ENCODE peak calls at places on chromosome 12, in nine cellular contexts. One of them, this sample, is unnamed.

GRCh38 chr12:122992386-122992785 is 11.9 kb downstream of the ARL6IP4 start:
- DNase-seq in left lung: no peak
- DNase-seq in dorsolateral prefrontal cortex: no peak
- DNase-seq in tibial artery: no peak
- DNase-seq in lung: no peak
- DNase-seq in psoas muscle: peak
- DNase-seq in body of pancreas: no peak
- DNase-seq in neural progenitor cell: peak
- DNase-seq in AG04450: no peak
- DNase-seq in this sample: no peak

GRCh38 chr12:96034631-96035282 is 630 bp downstream of the LTA4H start:
- DNase-seq in left lung: no peak
- DNase-seq in dorsolateral prefrontal cortex: peak
- DNase-seq in tibial artery: peak
- DNase-seq in lung: peak
- DNase-seq in psoas muscle: no peak
- DNase-seq in body of pancreas: no peak
- DNase-seq in neural progenitor cell: peak
- DNase-seq in AG04450: no peak
- DNase-seq in this sample: peak

GRCh38 chr12:18492372-18493025 is 231.2 kb downstream of the PIK3C2G start:
- DNase-seq in left lung: no peak
- DNase-seq in dorsolateral prefrontal cortex: no peak
- DNase-seq in tibial artery: no peak
- DNase-seq in lung: no peak
- DNase-seq in psoas muscle: no peak
- DNase-seq in body of pancreas: no peak
- DNase-seq in neural progenitor cell: no peak
- DNase-seq in AG04450: peak
- DNase-seq in this sample: no peak

GRCh38 chr12:40253936-40254335 is 29.1 kb downstream of the LRRK2 start:
- DNase-seq in left lung: no peak
- DNase-seq in dorsolateral prefrontal cortex: no peak
- DNase-seq in tibial artery: no peak
- DNase-seq in lung: no peak
- DNase-seq in psoas muscle: no peak
- DNase-seq in body of pancreas: no peak
- DNase-seq in neural progenitor cell: no peak
- DNase-seq in AG04450: no peak
- DNase-seq in this sample: no peak

GRCh38 chr12:75889214-75889613 is 142.4 kb downstream of the PHLDA1 start:
- DNase-seq in left lung: no peak
- DNase-seq in dorsolateral prefrontal cortex: peak
- DNase-seq in tibial artery: no peak
- DNase-seq in lung: no peak
- DNase-seq in psoas muscle: no peak
- DNase-seq in body of pancreas: no peak
- DNase-seq in neural progenitor cell: peak
- DNase-seq in AG04450: no peak
- DNase-seq in this sample: no peak

GRCh38 chr12:99954724-99955123 is 30.0 kb downstream of the ANKS1B start:
- DNase-seq in left lung: no peak
- DNase-seq in dorsolateral prefrontal cortex: no peak
- DNase-seq in tibial artery: no peak
- DNase-seq in lung: no peak
- DNase-seq in psoas muscle: no peak
- DNase-seq in body of pancreas: no peak
- DNase-seq in neural progenitor cell: peak
- DNase-seq in AG04450: no peak
- DNase-seq in this sample: no peak

GRCh38 chr12:85065816-85066482 is 29.8 kb downstream of the LRRIQ1 start:
- DNase-seq in left lung: no peak
- DNase-seq in dorsolateral prefrontal cortex: no peak
- DNase-seq in tibial artery: no peak
- DNase-seq in lung: no peak
- DNase-seq in psoas muscle: no peak
- DNase-seq in body of pancreas: no peak
- DNase-seq in neural progenitor cell: no peak
- DNase-seq in AG04450: no peak
- DNase-seq in this sample: no peak

GRCh38 chr12:5305425-5305824 is 126.5 kb upstream of the NTF3 start:
- DNase-seq in left lung: no peak
- DNase-seq in dorsolateral prefrontal cortex: no peak
- DNase-seq in tibial artery: no peak
- DNase-seq in lung: no peak
- DNase-seq in psoas muscle: no peak
- DNase-seq in body of pancreas: no peak
- DNase-seq in neural progenitor cell: no peak
- DNase-seq in AG04450: no peak
- DNase-seq in this sample: no peak

GRCh38 chr12:100899301-100899700 is 104.7 kb downstream of the ANO4 start:
- DNase-seq in left lung: no peak
- DNase-seq in dorsolateral prefrontal cortex: no peak
- DNase-seq in tibial artery: no peak
- DNase-seq in lung: no peak
- DNase-seq in psoas muscle: no peak
- DNase-seq in body of pancreas: no peak
- DNase-seq in neural progenitor cell: no peak
- DNase-seq in AG04450: no peak
- DNase-seq in this sample: no peak

GRCh38 chr12:98901189-98901588 is 256.1 kb downstream of the APAF1 start:
- DNase-seq in left lung: no peak
- DNase-seq in dorsolateral prefrontal cortex: no peak
- DNase-seq in tibial artery: no peak
- DNase-seq in lung: no peak
- DNase-seq in psoas muscle: no peak
- DNase-seq in body of pancreas: no peak
- DNase-seq in neural progenitor cell: peak
- DNase-seq in AG04450: no peak
- DNase-seq in this sample: no peak

GRCh38 chr12:93361159-93361919 is 16.4 kb upstream of the NUDT4 start:
- DNase-seq in left lung: peak
- DNase-seq in dorsolateral prefrontal cortex: peak
- DNase-seq in tibial artery: no peak
- DNase-seq in lung: no peak
- DNase-seq in psoas muscle: peak
- DNase-seq in body of pancreas: peak
- DNase-seq in neural progenitor cell: no peak
- DNase-seq in AG04450: no peak
- DNase-seq in this sample: no peak

DNA sequence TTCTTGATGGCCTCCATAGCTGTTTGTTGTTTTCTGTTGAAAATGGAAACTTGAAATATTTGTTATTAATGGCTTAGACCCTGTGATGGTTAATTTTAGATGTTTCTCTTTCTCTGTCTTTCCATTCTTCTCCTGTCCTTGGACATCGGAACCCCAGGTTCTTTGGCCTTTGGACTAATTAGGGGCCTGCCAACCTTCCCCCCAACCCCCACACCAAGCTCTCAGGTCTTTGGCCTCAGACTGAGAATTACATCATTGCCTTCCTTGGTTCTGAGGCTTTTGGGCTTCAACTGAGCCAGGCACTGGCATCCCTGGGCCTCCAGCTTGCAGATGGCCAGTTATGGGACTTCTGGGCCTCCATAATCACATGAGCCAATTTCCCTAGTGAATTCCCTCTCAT is 71.6 kb downstream of the FGD4 start:
- DNase-seq in left lung: no peak
- DNase-seq in dorsolateral prefrontal cortex: no peak
- DNase-seq in tibial artery: no peak
- DNase-seq in lung: no peak
- DNase-seq in psoas muscle: no peak
- DNase-seq in body of pancreas: no peak
- DNase-seq in neural progenitor cell: no peak
- DNase-seq in AG04450: no peak
- DNase-seq in this sample: no peak
- H3K27ac ChIP-seq in left lung: no peak
- H3K27ac ChIP-seq in dorsolateral prefrontal cortex: no peak
- H3K27ac ChIP-seq in tibial artery: no peak
- H3K27ac ChIP-seq in lung: no peak
- H3K27ac ChIP-seq in psoas muscle: no peak
- H3K27ac ChIP-seq in body of pancreas: no peak
- H3K27ac ChIP-seq in neural progenitor cell: no peak
- H3K27ac ChIP-seq in AG04450: no peak
- H3K27ac ChIP-seq in this sample: no peak

DNA sequence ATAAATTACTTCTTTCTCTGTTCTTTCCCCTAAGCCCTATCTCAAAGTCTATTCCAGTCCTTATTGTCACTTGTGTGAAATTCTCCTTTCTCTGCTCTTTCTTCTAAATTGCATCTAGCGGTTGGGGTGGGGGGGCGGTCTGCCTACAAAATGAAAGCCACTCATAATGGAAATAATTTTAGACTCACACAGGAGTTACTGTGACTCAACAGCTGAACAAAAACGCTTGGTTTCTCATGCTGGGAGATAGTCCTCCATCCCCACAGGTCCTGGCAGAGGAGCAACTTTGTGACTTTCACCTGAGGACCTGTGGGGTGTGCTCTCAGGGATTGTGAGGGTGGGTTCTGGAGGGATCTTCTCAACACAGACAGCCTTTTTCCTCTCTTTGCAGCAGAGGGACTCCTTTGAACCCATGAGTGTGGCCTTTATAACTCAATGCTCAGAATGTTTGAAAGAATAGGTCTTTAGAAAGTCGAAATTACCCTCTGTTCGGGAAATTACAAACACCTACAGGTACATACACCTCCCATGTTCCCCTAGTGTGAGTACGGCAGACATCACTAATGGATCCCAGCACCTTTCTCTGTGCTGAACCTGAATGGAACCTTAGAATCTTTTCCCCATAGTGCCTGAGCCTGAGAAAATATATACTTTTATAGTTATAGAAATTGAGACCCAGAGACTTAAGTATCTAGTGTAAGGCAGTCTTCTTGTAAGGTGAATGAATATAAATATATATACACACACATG is 109.7 kb downstream of the CHST11 start:
- DNase-seq in left lung: no peak
- DNase-seq in dorsolateral prefrontal cortex: no peak
- DNase-seq in tibial artery: no peak
- DNase-seq in lung: no peak
- DNase-seq in psoas muscle: no peak
- DNase-seq in body of pancreas: no peak
- DNase-seq in neural progenitor cell: no peak
- DNase-seq in AG04450: no peak
- DNase-seq in this sample: no peak
- H3K27ac ChIP-seq in left lung: no peak
- H3K27ac ChIP-seq in dorsolateral prefrontal cortex: no peak
- H3K27ac ChIP-seq in tibial artery: no peak
- H3K27ac ChIP-seq in lung: no peak
- H3K27ac ChIP-seq in psoas muscle: no peak
- H3K27ac ChIP-seq in body of pancreas: no peak
- H3K27ac ChIP-seq in neural progenitor cell: no peak
- H3K27ac ChIP-seq in AG04450: no peak
- H3K27ac ChIP-seq in this sample: no peak

GRCh38 chr12:6356374-6356820 is 14.5 kb upstream of the TNFRSF1A start:
- DNase-seq in left lung: no peak
- DNase-seq in dorsolateral prefrontal cortex: no peak
- DNase-seq in tibial artery: no peak
- DNase-seq in lung: no peak
- DNase-seq in psoas muscle: no peak
- DNase-seq in body of pancreas: no peak
- DNase-seq in neural progenitor cell: no peak
- DNase-seq in AG04450: no peak
- DNase-seq in this sample: no peak

GRCh38 chr12:6351622-6352021 is 9.7 kb upstream of the TNFRSF1A start:
- DNase-seq in left lung: no peak
- DNase-seq in dorsolateral prefrontal cortex: no peak
- DNase-seq in tibial artery: no peak
- DNase-seq in lung: no peak
- DNase-seq in psoas muscle: no peak
- DNase-seq in body of pancreas: no peak
- DNase-seq in neural progenitor cell: no peak
- DNase-seq in AG04450: no peak
- DNase-seq in this sample: no peak

GRCh38 chr12:6354539-6355393 is 12.9 kb upstream of the TNFRSF1A start:
- DNase-seq in left lung: no peak
- DNase-seq in dorsolateral prefrontal cortex: no peak
- DNase-seq in tibial artery: no peak
- DNase-seq in lung: no peak
- DNase-seq in psoas muscle: no peak
- DNase-seq in body of pancreas: no peak
- DNase-seq in neural progenitor cell: no peak
- DNase-seq in AG04450: no peak
- DNase-seq in this sample: no peak

GRCh38 chr12:6355491-6356373 is 13.9 kb upstream of the TNFRSF1A start:
- DNase-seq in left lung: no peak
- DNase-seq in dorsolateral prefrontal cortex: no peak
- DNase-seq in tibial artery: no peak
- DNase-seq in lung: no peak
- DNase-seq in psoas muscle: no peak
- DNase-seq in body of pancreas: no peak
- DNase-seq in neural progenitor cell: no peak
- DNase-seq in AG04450: no peak
- DNase-seq in this sample: no peak

DNA sequence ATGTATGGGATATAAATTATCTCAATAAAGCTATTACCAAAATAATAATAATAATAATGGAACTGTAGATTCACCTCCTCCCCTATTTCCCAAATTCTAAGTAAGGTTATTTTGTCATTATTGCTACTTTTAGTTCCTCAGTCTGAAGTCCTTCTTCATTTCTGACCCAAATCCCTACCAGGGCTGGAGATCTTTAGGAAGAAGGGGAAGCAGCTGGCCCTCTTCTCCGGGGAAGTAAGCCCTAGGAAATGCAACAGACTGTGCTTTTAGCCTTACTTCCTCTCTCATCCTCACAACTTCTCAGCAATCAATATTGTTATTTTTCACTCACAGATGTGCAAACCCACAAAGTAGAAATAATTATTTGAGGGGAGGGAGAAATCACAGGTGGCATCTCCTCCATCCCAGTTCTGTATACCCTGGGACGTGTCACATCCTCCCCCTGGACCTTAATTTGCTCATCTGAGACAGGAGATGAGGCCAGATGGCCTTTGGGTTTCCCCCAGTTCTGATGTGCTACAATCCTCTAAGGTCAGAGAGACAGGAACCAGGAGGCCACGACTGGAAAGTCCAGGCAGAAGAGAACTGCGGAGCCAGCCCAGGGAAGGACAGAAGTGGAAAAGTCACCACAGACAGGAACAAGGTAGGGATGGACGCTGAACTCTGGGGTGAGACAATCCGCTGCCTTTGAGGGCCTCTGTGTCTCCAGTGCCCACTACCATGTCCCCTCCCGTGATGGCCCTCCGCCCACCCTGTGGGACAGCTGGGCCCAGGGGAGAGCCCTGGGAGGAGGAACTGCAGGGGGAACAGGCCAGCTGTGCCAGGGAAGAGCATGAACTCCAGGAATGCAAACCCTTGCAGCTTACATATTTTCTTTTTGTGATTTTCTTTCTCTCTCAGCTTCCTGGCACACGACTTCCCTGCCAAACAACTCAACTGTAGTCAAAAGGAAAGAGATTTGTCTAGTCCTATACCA is 10.6 kb upstream of the TNFRSF1A start:
- DNase-seq in left lung: no peak
- DNase-seq in dorsolateral prefrontal cortex: no peak
- DNase-seq in tibial artery: no peak
- DNase-seq in lung: no peak
- DNase-seq in psoas muscle: no peak
- DNase-seq in body of pancreas: no peak
- DNase-seq in neural progenitor cell: no peak
- DNase-seq in AG04450: no peak
- DNase-seq in this sample: no peak
- H3K27ac ChIP-seq in left lung: peak
- H3K27ac ChIP-seq in dorsolateral prefrontal cortex: no peak
- H3K27ac ChIP-seq in tibial artery: no peak
- H3K27ac ChIP-seq in lung: no peak
- H3K27ac ChIP-seq in psoas muscle: peak
- H3K27ac ChIP-seq in body of pancreas: peak
- H3K27ac ChIP-seq in neural progenitor cell: no peak
- H3K27ac ChIP-seq in AG04450: peak
- H3K27ac ChIP-seq in this sample: no peak

GRCh38 chr12:51862947-51863346 is 14.4 kb upstream of the FIGNL2 start:
- DNase-seq in left lung: no peak
- DNase-seq in dorsolateral prefrontal cortex: no peak
- DNase-seq in tibial artery: no peak
- DNase-seq in lung: no peak
- DNase-seq in psoas muscle: no peak
- DNase-seq in body of pancreas: no peak
- DNase-seq in neural progenitor cell: peak
- DNase-seq in AG04450: no peak
- DNase-seq in this sample: no peak
- H3K27ac ChIP-seq in left lung: no peak
- H3K27ac ChIP-seq in dorsolateral prefrontal cortex: no peak
- H3K27ac ChIP-seq in tibial artery: no peak
- H3K27ac ChIP-seq in lung: no peak
- H3K27ac ChIP-seq in psoas muscle: no peak
- H3K27ac ChIP-seq in body of pancreas: no peak
- H3K27ac ChIP-seq in neural progenitor cell: no peak
- H3K27ac ChIP-seq in AG04450: no peak
- H3K27ac ChIP-seq in this sample: no peak

This sample was measured in CD8-positive, alpha-beta memory T cell.